ENCODE peak calls at places on chromosomes 13 and 19, in eight cellular contexts. One of them, this sample, is unnamed.

GRCh38 chr13:34076943-34077703 is 259.2 kb downstream of the RFC3 start:
- DNase-seq in aorta: no peak
- DNase-seq in stimulated activated CD8-positive, alpha-beta memory T cell treated with anti-CD3 and anti-CD28 coated beads, Interleukin-15, amount 100 ng/mL, for 4 hours: no peak
- DNase-seq in pancreas: no peak
- DNase-seq in GOT3: no peak
- DNase-seq in right atrium auricular region: no peak
- DNase-seq in stimulated activated CD4-positive, alpha-beta T cell treated with anti-CD3 and anti-CD28 coated beads, Interleukin-4, amount 100 ng/mL, for 24 hours: no peak
- DNase-seq in stimulated activated naive B cell treated with anti-CD40 and anti-IgM and Interleukin-4, amounts not matched to agents 10 μg/mL and 1 μg/mL and 100 μg/mL, for 72 hours: no peak
- DNase-seq in this sample: no peak

GRCh38 chr13:112808377-112809140 is 118.7 kb downstream of the ATP11A start:
- DNase-seq in aorta: no peak
- DNase-seq in stimulated activated CD8-positive, alpha-beta memory T cell treated with anti-CD3 and anti-CD28 coated beads, Interleukin-15, amount 100 ng/mL, for 4 hours: no peak
- DNase-seq in pancreas: no peak
- DNase-seq in GOT3: no peak
- DNase-seq in right atrium auricular region: peak; percentile 49
- DNase-seq in stimulated activated CD4-positive, alpha-beta T cell treated with anti-CD3 and anti-CD28 coated beads, Interleukin-4, amount 100 ng/mL, for 24 hours: no peak
- DNase-seq in stimulated activated naive B cell treated with anti-CD40 and anti-IgM and Interleukin-4, amounts not matched to agents 10 μg/mL and 1 μg/mL and 100 μg/mL, for 72 hours: no peak
- DNase-seq in this sample: no peak

GRCh38 chr13:36038785-36039415 is 92.3 kb downstream of the DCLK1 start:
- DNase-seq in aorta: no peak
- DNase-seq in stimulated activated CD8-positive, alpha-beta memory T cell treated with anti-CD3 and anti-CD28 coated beads, Interleukin-15, amount 100 ng/mL, for 4 hours: no peak
- DNase-seq in pancreas: no peak
- DNase-seq in GOT3: no peak
- DNase-seq in right atrium auricular region: no peak
- DNase-seq in stimulated activated CD4-positive, alpha-beta T cell treated with anti-CD3 and anti-CD28 coated beads, Interleukin-4, amount 100 ng/mL, for 24 hours: no peak
- DNase-seq in stimulated activated naive B cell treated with anti-CD40 and anti-IgM and Interleukin-4, amounts not matched to agents 10 μg/mL and 1 μg/mL and 100 μg/mL, for 72 hours: no peak
- DNase-seq in this sample: no peak

GRCh38 chr19:56660381-56661105 is 11.0 kb downstream of the ZNF835 start:
- DNase-seq in aorta: no peak
- DNase-seq in stimulated activated CD8-positive, alpha-beta memory T cell treated with anti-CD3 and anti-CD28 coated beads, Interleukin-15, amount 100 ng/mL, for 4 hours: no peak
- DNase-seq in pancreas: peak; percentile 39
- DNase-seq in GOT3: no peak
- DNase-seq in right atrium auricular region: no peak
- DNase-seq in stimulated activated CD4-positive, alpha-beta T cell treated with anti-CD3 and anti-CD28 coated beads, Interleukin-4, amount 100 ng/mL, for 24 hours: no peak
- DNase-seq in stimulated activated naive B cell treated with anti-CD40 and anti-IgM and Interleukin-4, amounts not matched to agents 10 μg/mL and 1 μg/mL and 100 μg/mL, for 72 hours: peak; percentile 21
- DNase-seq in this sample: peak; percentile 66

GRCh38 chr13:29524176-29524575 is 71.3 kb downstream of the SLC7A1 start:
- DNase-seq in aorta: peak; percentile 88
- DNase-seq in stimulated activated CD8-positive, alpha-beta memory T cell treated with anti-CD3 and anti-CD28 coated beads, Interleukin-15, amount 100 ng/mL, for 4 hours: no peak
- DNase-seq in pancreas: no peak
- DNase-seq in GOT3: no peak
- DNase-seq in right atrium auricular region: peak; percentile 95
- DNase-seq in stimulated activated CD4-positive, alpha-beta T cell treated with anti-CD3 and anti-CD28 coated beads, Interleukin-4, amount 100 ng/mL, for 24 hours: no peak
- DNase-seq in stimulated activated naive B cell treated with anti-CD40 and anti-IgM and Interleukin-4, amounts not matched to agents 10 μg/mL and 1 μg/mL and 100 μg/mL, for 72 hours: no peak
- DNase-seq in this sample: no peak

GRCh38 chr19:45474191-45474940 is 6.6 kb downstream of the FOSB start:
- DNase-seq in aorta: peak; percentile 85
- DNase-seq in stimulated activated CD8-positive, alpha-beta memory T cell treated with anti-CD3 and anti-CD28 coated beads, Interleukin-15, amount 100 ng/mL, for 4 hours: no peak
- DNase-seq in pancreas: no peak
- DNase-seq in GOT3: no peak
- DNase-seq in right atrium auricular region: no peak
- DNase-seq in stimulated activated CD4-positive, alpha-beta T cell treated with anti-CD3 and anti-CD28 coated beads, Interleukin-4, amount 100 ng/mL, for 24 hours: no peak
- DNase-seq in stimulated activated naive B cell treated with anti-CD40 and anti-IgM and Interleukin-4, amounts not matched to agents 10 μg/mL and 1 μg/mL and 100 μg/mL, for 72 hours: no peak
- DNase-seq in this sample: peak; percentile 82

GRCh38 chr19:35013047-35013819 is 13.1 kb downstream of the GRAMD1A start:
- DNase-seq in aorta: peak; percentile 93
- DNase-seq in stimulated activated CD8-positive, alpha-beta memory T cell treated with anti-CD3 and anti-CD28 coated beads, Interleukin-15, amount 100 ng/mL, for 4 hours: peak; percentile 42
- DNase-seq in pancreas: peak; percentile 79
- DNase-seq in GOT3: no peak
- DNase-seq in right atrium auricular region: peak; percentile 86
- DNase-seq in stimulated activated CD4-positive, alpha-beta T cell treated with anti-CD3 and anti-CD28 coated beads, Interleukin-4, amount 100 ng/mL, for 24 hours: peak; percentile 84
- DNase-seq in stimulated activated naive B cell treated with anti-CD40 and anti-IgM and Interleukin-4, amounts not matched to agents 10 μg/mL and 1 μg/mL and 100 μg/mL, for 72 hours: peak; percentile 62
- DNase-seq in this sample: peak; percentile 92

GRCh38 chr13:112771877-112772538 is 82.2 kb downstream of the ATP11A start:
- DNase-seq in aorta: peak; percentile 69
- DNase-seq in stimulated activated CD8-positive, alpha-beta memory T cell treated with anti-CD3 and anti-CD28 coated beads, Interleukin-15, amount 100 ng/mL, for 4 hours: no peak
- DNase-seq in pancreas: peak; percentile 44
- DNase-seq in GOT3: no peak
- DNase-seq in right atrium auricular region: no peak
- DNase-seq in stimulated activated CD4-positive, alpha-beta T cell treated with anti-CD3 and anti-CD28 coated beads, Interleukin-4, amount 100 ng/mL, for 24 hours: no peak
- DNase-seq in stimulated activated naive B cell treated with anti-CD40 and anti-IgM and Interleukin-4, amounts not matched to agents 10 μg/mL and 1 μg/mL and 100 μg/mL, for 72 hours: no peak
- DNase-seq in this sample: no peak

GRCh38 chr19:43464089-43464775 is 1.2 kb downstream of the LYPD3 start:
- DNase-seq in aorta: peak; percentile 92
- DNase-seq in stimulated activated CD8-positive, alpha-beta memory T cell treated with anti-CD3 and anti-CD28 coated beads, Interleukin-15, amount 100 ng/mL, for 4 hours: no peak
- DNase-seq in pancreas: peak; percentile 67
- DNase-seq in GOT3: no peak
- DNase-seq in right atrium auricular region: no peak
- DNase-seq in stimulated activated CD4-positive, alpha-beta T cell treated with anti-CD3 and anti-CD28 coated beads, Interleukin-4, amount 100 ng/mL, for 24 hours: peak; percentile 72
- DNase-seq in stimulated activated naive B cell treated with anti-CD40 and anti-IgM and Interleukin-4, amounts not matched to agents 10 μg/mL and 1 μg/mL and 100 μg/mL, for 72 hours: no peak
- DNase-seq in this sample: peak; percentile 92

GRCh38 chr19:5799247-5800241 is 5.3 kb upstream of the NRTN start:
- DNase-seq in aorta: no peak
- DNase-seq in stimulated activated CD8-positive, alpha-beta memory T cell treated with anti-CD3 and anti-CD28 coated beads, Interleukin-15, amount 100 ng/mL, for 4 hours: no peak
- DNase-seq in pancreas: peak; percentile 72
- DNase-seq in GOT3: no peak
- DNase-seq in right atrium auricular region: no peak
- DNase-seq in stimulated activated CD4-positive, alpha-beta T cell treated with anti-CD3 and anti-CD28 coated beads, Interleukin-4, amount 100 ng/mL, for 24 hours: no peak
- DNase-seq in stimulated activated naive B cell treated with anti-CD40 and anti-IgM and Interleukin-4, amounts not matched to agents 10 μg/mL and 1 μg/mL and 100 μg/mL, for 72 hours: no peak
- DNase-seq in this sample: no peak

GRCh38 chr13:111204438-111205177 is 89.5 kb downstream of the ARHGEF7 start:
- DNase-seq in aorta: peak; percentile 82
- DNase-seq in stimulated activated CD8-positive, alpha-beta memory T cell treated with anti-CD3 and anti-CD28 coated beads, Interleukin-15, amount 100 ng/mL, for 4 hours: no peak
- DNase-seq in pancreas: peak; percentile 24
- DNase-seq in GOT3: no peak
- DNase-seq in right atrium auricular region: peak; percentile 81
- DNase-seq in stimulated activated CD4-positive, alpha-beta T cell treated with anti-CD3 and anti-CD28 coated beads, Interleukin-4, amount 100 ng/mL, for 24 hours: no peak
- DNase-seq in stimulated activated naive B cell treated with anti-CD40 and anti-IgM and Interleukin-4, amounts not matched to agents 10 μg/mL and 1 μg/mL and 100 μg/mL, for 72 hours: no peak
- DNase-seq in this sample: no peak

GRCh38 chr19:45469132-45469834 is 1.5 kb downstream of the FOSB start:
- DNase-seq in aorta: peak; percentile 95
- DNase-seq in stimulated activated CD8-positive, alpha-beta memory T cell treated with anti-CD3 and anti-CD28 coated beads, Interleukin-15, amount 100 ng/mL, for 4 hours: peak; percentile 86
- DNase-seq in pancreas: peak; percentile 91
- DNase-seq in GOT3: peak; percentile 71
- DNase-seq in right atrium auricular region: peak; percentile 97
- DNase-seq in stimulated activated CD4-positive, alpha-beta T cell treated with anti-CD3 and anti-CD28 coated beads, Interleukin-4, amount 100 ng/mL, for 24 hours: peak; percentile 94
- DNase-seq in stimulated activated naive B cell treated with anti-CD40 and anti-IgM and Interleukin-4, amounts not matched to agents 10 μg/mL and 1 μg/mL and 100 μg/mL, for 72 hours: peak; percentile 95
- DNase-seq in this sample: peak; percentile 97

GRCh38 chr13:35393886-35394285 is 82.6 kb downstream of the MAB21L1 start:
- DNase-seq in aorta: no peak
- DNase-seq in stimulated activated CD8-positive, alpha-beta memory T cell treated with anti-CD3 and anti-CD28 coated beads, Interleukin-15, amount 100 ng/mL, for 4 hours: no peak
- DNase-seq in pancreas: no peak
- DNase-seq in GOT3: no peak
- DNase-seq in right atrium auricular region: no peak
- DNase-seq in stimulated activated CD4-positive, alpha-beta T cell treated with anti-CD3 and anti-CD28 coated beads, Interleukin-4, amount 100 ng/mL, for 24 hours: no peak
- DNase-seq in stimulated activated naive B cell treated with anti-CD40 and anti-IgM and Interleukin-4, amounts not matched to agents 10 μg/mL and 1 μg/mL and 100 μg/mL, for 72 hours: no peak
- DNase-seq in this sample: no peak

GRCh38 chr19:5765220-5765619 is 19.3 kb downstream of the PRR22 start:
- DNase-seq in aorta: no peak
- DNase-seq in stimulated activated CD8-positive, alpha-beta memory T cell treated with anti-CD3 and anti-CD28 coated beads, Interleukin-15, amount 100 ng/mL, for 4 hours: no peak
- DNase-seq in pancreas: no peak
- DNase-seq in GOT3: no peak
- DNase-seq in right atrium auricular region: no peak
- DNase-seq in stimulated activated CD4-positive, alpha-beta T cell treated with anti-CD3 and anti-CD28 coated beads, Interleukin-4, amount 100 ng/mL, for 24 hours: no peak
- DNase-seq in stimulated activated naive B cell treated with anti-CD40 and anti-IgM and Interleukin-4, amounts not matched to agents 10 μg/mL and 1 μg/mL and 100 μg/mL, for 72 hours: no peak
- DNase-seq in this sample: no peak

This sample was measured in activated effector memory CD4-positive, alpha-beta T cell treated with anti-CD3 and anti-CD28 coated beads, Interleukin-2, amount 50 U/mL, for 16 hours.